ENCODE peak calls at places on chromosomes 16 and 17, in ten cellular contexts. One of them, this sample, is unnamed.

GRCh38 chr16:67163903-67164558 is 514 bp upstream of the HSF4 start:
- DNase-seq in NCI-H1417: peak
- DNase-seq in naive thymus-derived CD4-positive, alpha-beta T cell: no peak
- DNase-seq in A549: no peak
- DNase-seq in Daoy: no peak
- DNase-seq in Calu3: no peak
- DNase-seq in IMR-90: no peak
- DNase-seq in body of pancreas: no peak
- DNase-seq in cardiac muscle cell: no peak
- DNase-seq in activated CD4-positive, alpha-beta T cell treated with anti-CD3 and anti-CD28 coated beads for 24 hours: no peak
- DNase-seq in this sample: peak

GRCh38 chr17:32504166-32504990 is 17.6 kb downstream of the CDK5R1 start:
- DNase-seq in activated CD4-positive, alpha-beta T cell treated with anti-CD3 and anti-CD28 coated beads for 24 hours: no peak
- DNase-seq in body of pancreas: no peak
- DNase-seq in Calu3: peak
- DNase-seq in cardiac muscle cell: no peak
- DNase-seq in IMR-90: no peak
- DNase-seq in Daoy: peak
- DNase-seq in NCI-H1417: no peak
- DNase-seq in naive thymus-derived CD4-positive, alpha-beta T cell: no peak
- DNase-seq in A549: no peak
- DNase-seq in this sample: no peak

GRCh38 chr16:81645303-81645702 is 133.8 kb upstream of the PLCG2 start:
- DNase-seq in IMR-90: peak
- DNase-seq in Calu3: no peak
- DNase-seq in activated CD4-positive, alpha-beta T cell treated with anti-CD3 and anti-CD28 coated beads for 24 hours: no peak
- DNase-seq in Daoy: peak
- DNase-seq in A549: peak
- DNase-seq in naive thymus-derived CD4-positive, alpha-beta T cell: no peak
- DNase-seq in cardiac muscle cell: peak
- DNase-seq in NCI-H1417: peak
- DNase-seq in body of pancreas: peak
- DNase-seq in this sample: peak

GRCh38 chr17:46191332-46192210 is 1.7 kb downstream of the KANSL1 start:
- DNase-seq in Daoy: peak
- DNase-seq in NCI-H1417: peak
- DNase-seq in A549: peak
- DNase-seq in body of pancreas: no peak
- DNase-seq in activated CD4-positive, alpha-beta T cell treated with anti-CD3 and anti-CD28 coated beads for 24 hours: no peak
- DNase-seq in cardiac muscle cell: peak
- DNase-seq in naive thymus-derived CD4-positive, alpha-beta T cell: no peak
- DNase-seq in IMR-90: no peak
- DNase-seq in Calu3: peak
- DNase-seq in this sample: peak

GRCh38 chr17:31299624-31300023 is 2.6 kb upstream of the OMG start:
- DNase-seq in body of pancreas: no peak
- DNase-seq in IMR-90: no peak
- DNase-seq in NCI-H1417: peak
- DNase-seq in A549: no peak
- DNase-seq in activated CD4-positive, alpha-beta T cell treated with anti-CD3 and anti-CD28 coated beads for 24 hours: no peak
- DNase-seq in Daoy: no peak
- DNase-seq in Calu3: no peak
- DNase-seq in cardiac muscle cell: no peak
- DNase-seq in naive thymus-derived CD4-positive, alpha-beta T cell: no peak
- DNase-seq in this sample: no peak

GRCh38 chr17:29628619-29629018 is 5.9 kb upstream of the CORO6 start:
- DNase-seq in A549: no peak
- DNase-seq in Daoy: no peak
- DNase-seq in NCI-H1417: no peak
- DNase-seq in activated CD4-positive, alpha-beta T cell treated with anti-CD3 and anti-CD28 coated beads for 24 hours: no peak
- DNase-seq in cardiac muscle cell: no peak
- DNase-seq in IMR-90: no peak
- DNase-seq in naive thymus-derived CD4-positive, alpha-beta T cell: no peak
- DNase-seq in body of pancreas: no peak
- DNase-seq in Calu3: no peak
- DNase-seq in this sample: peak

GRCh38 chr17:60641810-60642220 is 35.8 kb upstream of the BCAS3 start:
- DNase-seq in Daoy: peak
- DNase-seq in activated CD4-positive, alpha-beta T cell treated with anti-CD3 and anti-CD28 coated beads for 24 hours: no peak
- DNase-seq in NCI-H1417: peak
- DNase-seq in IMR-90: peak
- DNase-seq in cardiac muscle cell: peak
- DNase-seq in naive thymus-derived CD4-positive, alpha-beta T cell: peak
- DNase-seq in Calu3: peak
- DNase-seq in body of pancreas: peak
- DNase-seq in A549: peak
- DNase-seq in this sample: peak

GRCh38 chr17:68356520-68356919 is 65.2 kb downstream of the ARSG start:
- DNase-seq in activated CD4-positive, alpha-beta T cell treated with anti-CD3 and anti-CD28 coated beads for 24 hours: peak
- DNase-seq in naive thymus-derived CD4-positive, alpha-beta T cell: peak
- DNase-seq in body of pancreas: peak
- DNase-seq in Calu3: no peak
- DNase-seq in NCI-H1417: no peak
- DNase-seq in cardiac muscle cell: no peak
- DNase-seq in IMR-90: no peak
- DNase-seq in A549: no peak
- DNase-seq in Daoy: peak
- DNase-seq in this sample: no peak

GRCh38 chr16:2682209-2683021 is at the start of gene KCTD5:
- DNase-seq in IMR-90: peak
- DNase-seq in cardiac muscle cell: peak
- DNase-seq in Calu3: peak
- DNase-seq in naive thymus-derived CD4-positive, alpha-beta T cell: peak
- DNase-seq in body of pancreas: peak
- DNase-seq in NCI-H1417: peak
- DNase-seq in A549: peak
- DNase-seq in Daoy: peak
- DNase-seq in activated CD4-positive, alpha-beta T cell treated with anti-CD3 and anti-CD28 coated beads for 24 hours: peak
- DNase-seq in this sample: peak

GRCh38 chr17:17693253-17693954 is 12.1 kb downstream of the RAI1 start:
- DNase-seq in activated CD4-positive, alpha-beta T cell treated with anti-CD3 and anti-CD28 coated beads for 24 hours: no peak
- DNase-seq in NCI-H1417: peak
- DNase-seq in IMR-90: no peak
- DNase-seq in A549: peak
- DNase-seq in naive thymus-derived CD4-positive, alpha-beta T cell: no peak
- DNase-seq in Daoy: peak
- DNase-seq in Calu3: peak
- DNase-seq in cardiac muscle cell: peak
- DNase-seq in body of pancreas: peak
- DNase-seq in this sample: peak

GRCh38 chr17:83204230-83204725 is 124.9 kb downstream of the METRNL start:
- DNase-seq in NCI-H1417: no peak
- DNase-seq in body of pancreas: no peak
- DNase-seq in naive thymus-derived CD4-positive, alpha-beta T cell: no peak
- DNase-seq in activated CD4-positive, alpha-beta T cell treated with anti-CD3 and anti-CD28 coated beads for 24 hours: no peak
- DNase-seq in A549: no peak
- DNase-seq in Calu3: no peak
- DNase-seq in IMR-90: no peak
- DNase-seq in cardiac muscle cell: no peak
- DNase-seq in Daoy: no peak
- DNase-seq in this sample: no peak

This sample was measured in thyroid gland.